ENCODE peak calls at places on chromosomes 13 and 19, in four cellular contexts. N, G, A and D are unnamed samples.

GRCh38 chr13:26719356-26719945 is 41.1 kb downstream of the GPR12 start:
- DNase-seq in N (no peak), G (no peak), A (peak), D (no peak)

GRCh38 chr13:96533408-96533807 is 443.5 kb downstream of the HS6ST3 start:
- DNase-seq in N (no peak), G (no peak), A (no peak), D (no peak)

GRCh38 chr13:112450567-112451240 is 74.5 kb downstream of the SPACA7 start:
- DNase-seq in N (no peak), G (no peak), A (no peak), D (no peak)

GRCh38 chr19:16677060-16677459 is 16.1 kb downstream of the TMEM38A start:
- DNase-seq in N (no peak), G (no peak), A (peak), D (no peak)

GRCh38 chr19:17889609-17890214 is 18.0 kb downstream of the SLC5A5 start:
- DNase-seq in N (peak), G (no peak), A (peak), D (peak)

GRCh38 chr19:3140667-3141038 is 4.8 kb downstream of the GNA15 start:
- DNase-seq in N (no peak), G (no peak), A (peak), D (no peak)

GRCh38 chr13:31638577-31638976 is 100.7 kb upstream of the RXFP2 start:
- DNase-seq in N (no peak), G (no peak), A (peak), D (peak)

GRCh38 chr19:34096020-34096915 is 76.0 kb upstream of the LSM14A start:
- DNase-seq in N (no peak), G (no peak), A (peak), D (peak)

GRCh38 chr19:19696386-19696785 is 27.7 kb downstream of the ZNF101 start:
- DNase-seq in N (no peak), G (no peak), A (no peak), D (no peak)

GRCh38 chr13:114234645-114235421 is at the start of gene CDC16:
- DNase-seq in N (peak), G (peak), A (peak), D (peak)
- TF ChIP-seq POLR2A in N (peak), G (peak), A (peak), D (peak)

GRCh38 chr19:1839658-1840540 is 8.4 kb downstream of the REXO1 start:
- DNase-seq in N (no peak), G (no peak), A (no peak), D (no peak)
- TF ChIP-seq POLR2A in N (no peak), G (no peak), A (no peak), D (no peak)

GRCh38 chr19:58386166-58386575 is 898 bp upstream of the RPS5 start:
- DNase-seq in N (no peak), G (no peak), A (no peak), D (no peak)

GRCh38 chr19:58387338-58388174 is 487 bp downstream of the RPS5 start:
- DNase-seq in N (no peak), G (no peak), A (no peak), D (no peak)

GRCh38 chr19:58385313-58386165 is 1.5 kb upstream of the RPS5 start:
- DNase-seq in N (no peak), G (no peak), A (peak), D (no peak)

GRCh38 chr19:58388175-58388526 is 1.1 kb downstream of the RPS5 start:
- DNase-seq in N (no peak), G (no peak), A (no peak), D (no peak)

GRCh38 chr19:58386576-58387337 is at the start of gene RPS5:
- DNase-seq in N (peak), G (peak), A (peak), D (peak)
- TF ChIP-seq POLR2A in N (peak), G (peak), A (peak), D (peak)

GRCh38 chr19:37468961-37469777 is at the start of gene ZNF570:
- DNase-seq in N (peak), G (peak), A (peak), D (no peak)
- TF ChIP-seq POLR2A in N (peak), G (peak), A (no peak), D (no peak)